ENCODE peak calls at places on chromosomes 7 and 10, in eight cellular contexts. X, B, E, G, Z, M, I and P are unnamed samples.

GRCh38 chr7:55504093-55504859 is 68.0 kb downstream of the VOPP1 start:
- DNase-seq in I (peak), G (no peak), M (no peak), Z (peak), E (no peak), B (no peak), X (no peak), P (no peak)

GRCh38 chr7:134792968-134793367 is 13.5 kb downstream of the CALD1 start:
- DNase-seq in M (no peak), Z (no peak), B (no peak), I (no peak), G (peak), E (peak), X (no peak), P (no peak)

GRCh38 chr10:73809061-73809818 is 2.2 kb downstream of the NDST2 start:
- DNase-seq in G (no peak), I (no peak), E (peak), Z (no peak), M (no peak), B (no peak), X (no peak), P (no peak)

GRCh38 chr10:111316607-111317006 is 239.8 kb downstream of the ADRA2A start:
- DNase-seq in B (no peak), Z (no peak), I (no peak), X (no peak), E (no peak), G (no peak), M (no peak), P (no peak)

GRCh38 chr7:151451156-151451555 is 11.2 kb upstream of the CRYGN start:
- DNase-seq in G (no peak), Z (no peak), E (no peak), X (no peak), I (no peak), M (no peak), B (peak), P (no peak)

GRCh38 chr10:44909910-44910309 is 1.2 kb upstream of the TMEM72 start:
- DNase-seq in G (no peak), Z (no peak), B (no peak), X (no peak), M (no peak), I (no peak), E (no peak), P (no peak)

GRCh38 chr10:71087622-71088021 is 124.7 kb upstream of the UNC5B start:
- DNase-seq in Z (no peak), M (no peak), E (peak), G (no peak), I (no peak), X (peak), B (no peak), P (no peak)

GRCh38 chr10:57952741-57953140 is 315.0 kb downstream of the IPMK start:
- DNase-seq in X (no peak), E (no peak), M (no peak), G (no peak), Z (no peak), B (no peak), I (no peak), P (no peak)

GRCh38 chr7:123647106-123647730 is 8.4 kb upstream of the LMOD2 start:
- DNase-seq in G (no peak), X (no peak), B (no peak), M (no peak), Z (peak), E (no peak), I (peak), P (no peak)

GRCh38 chr10:32378371-32379301 is 31.7 kb upstream of the EPC1 start:
- DNase-seq in I (peak), M (peak), G (peak), X (peak), Z (peak), B (peak), E (peak), P (peak)

GRCh38 chr7:98303906-98304305 is 22.4 kb downstream of the BRI3 start:
- DNase-seq in M (peak), I (no peak), X (no peak), B (no peak), G (no peak), Z (no peak), E (peak), P (no peak)

GRCh38 chr10:102819054-102819453 is 18.2 kb downstream of the CYP17A1 start:
- DNase-seq in I (no peak), B (no peak), E (no peak), X (no peak), G (no peak), M (peak), Z (peak), P (no peak)

GRCh38 chr7:104758504-104758903 is 255.5 kb upstream of the KMT2E start:
- DNase-seq in E (no peak), X (no peak), M (no peak), I (peak), G (no peak), B (no peak), Z (no peak), P (no peak)

GRCh38 chr10:127398140-127398966 is 150.8 kb upstream of the NPS start:
- DNase-seq in I (peak), Z (peak), B (no peak), X (no peak), G (no peak), E (no peak), M (no peak), P (no peak)

GRCh38 chr7:111499027-111499426 is 63.3 kb downstream of the IMMP2L start:
- DNase-seq in E (no peak), M (no peak), B (no peak), I (peak), G (no peak), X (no peak), Z (peak), P (peak)

GRCh38 chr10:58385784-58386112 is 538 bp downstream of the TFAM start:
- DNase-seq in E (peak), X (peak), G (peak), I (peak), B (peak), Z (peak), M (peak), P (no peak)

GRCh38 chr7:30172451-30172850 is 37.7 kb downstream of the MTURN start:
- DNase-seq in B (no peak), E (no peak), X (no peak), Z (peak), M (no peak), I (peak), G (no peak), P (no peak)

GRCh38 chr7:127907638-127908040 is 123.6 kb downstream of the LRRC4 start:
- DNase-seq in I (peak), B (no peak), E (no peak), X (no peak), M (no peak), G (no peak), Z (peak), P (peak)

GRCh38 chr7:90661290-90662151 is 65.4 kb downstream of the CDK14 start:
- DNase-seq in X (no peak), E (no peak), B (no peak), G (no peak), M (no peak), Z (no peak), I (peak), P (no peak)

GRCh38 chr10:86856156-86856555 is 99.7 kb downstream of the BMPR1A start:
- DNase-seq in G (no peak), E (no peak), X (no peak), Z (no peak), I (no peak), M (no peak), B (no peak), P (no peak)

GRCh38 chr7:81690251-81690650 is 79.6 kb downstream of the HGF start:
- DNase-seq in B (peak), I (no peak), G (no peak), M (no peak), X (no peak), E (no peak), Z (peak), P (no peak)

GRCh38 chr7:127608446-127608845 is 9.5 kb downstream of the PAX4 start:
- DNase-seq in Z (no peak), M (no peak), G (no peak), I (no peak), B (no peak), X (no peak), E (no peak), P (no peak)

GRCh38 chr7:4751398-4751947 is 23.9 kb upstream of the AP5Z1 start:
- DNase-seq in I (no peak), X (no peak), M (no peak), G (no peak), E (no peak), B (no peak), Z (no peak), P (no peak)

DNA sequence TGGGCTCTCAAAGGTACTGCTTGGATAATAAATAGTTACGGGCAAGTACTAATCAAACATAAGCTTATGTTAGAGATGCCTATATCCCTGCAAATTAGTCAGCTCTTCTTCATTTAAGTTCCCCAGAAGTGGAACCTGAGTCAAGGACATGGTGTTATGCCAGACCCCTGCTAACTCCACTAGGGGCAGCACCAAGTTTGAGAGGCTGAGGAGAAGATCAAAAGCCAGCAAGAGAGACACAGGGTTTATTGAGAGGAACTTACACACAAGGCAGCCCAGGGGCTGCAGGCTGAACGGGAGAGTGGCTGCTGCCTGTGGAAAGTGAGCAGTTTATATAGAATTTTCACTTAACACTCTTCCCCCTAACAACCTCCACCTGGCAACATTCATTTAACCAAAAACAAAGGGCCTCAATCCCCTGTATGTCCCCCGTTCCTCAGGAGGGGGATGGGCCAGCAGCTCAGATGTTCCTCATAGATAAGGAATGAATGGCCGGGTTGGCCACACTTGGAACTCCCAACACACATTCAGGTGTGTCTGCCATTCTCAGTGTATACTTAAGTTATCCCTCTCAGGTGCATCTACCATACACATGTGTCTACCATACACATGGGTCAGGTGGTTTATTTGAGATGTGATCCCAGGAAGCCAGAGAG is 62.6 kb upstream of the GHITM start:
- DNase-seq in I (peak), X (no peak), G (no peak), M (no peak), Z (no peak), B (peak), E (no peak), P (peak)
- TF ChIP-seq CTCF in I (peak), X (no peak), G (no peak), M (no peak), Z (peak), B (no peak), E (no peak), P (peak)

DNA sequence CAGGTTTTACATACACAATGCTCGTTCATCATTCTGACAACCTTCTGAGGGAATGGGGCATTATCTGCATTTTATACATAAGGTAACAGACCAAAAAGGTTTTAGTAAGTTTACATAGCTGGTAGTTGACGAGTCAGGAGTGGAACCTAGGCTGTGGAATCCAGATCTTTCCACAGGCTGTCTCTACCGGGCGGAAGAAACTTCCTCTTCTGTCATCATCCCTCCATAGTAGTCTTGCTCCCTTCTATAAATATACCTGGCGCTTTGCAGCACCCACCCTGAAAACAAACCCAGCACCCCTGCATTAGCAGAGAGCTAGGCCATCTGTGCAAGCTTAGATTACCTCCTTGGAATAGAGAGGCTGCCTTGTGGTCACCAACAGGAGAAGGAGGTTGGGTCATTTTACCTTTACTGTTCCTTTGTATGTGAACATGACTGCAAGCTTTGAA is 1.3 kb downstream of the TSPAN13 start:
- DNase-seq in I (peak), E (no peak), Z (peak), G (no peak), M (no peak), B (no peak), X (peak), P (no peak)
- H3K4me3 ChIP-seq in I (peak), E (peak), Z (peak), G (peak), M (peak), B (no peak), X (peak), P (peak)

DNA sequence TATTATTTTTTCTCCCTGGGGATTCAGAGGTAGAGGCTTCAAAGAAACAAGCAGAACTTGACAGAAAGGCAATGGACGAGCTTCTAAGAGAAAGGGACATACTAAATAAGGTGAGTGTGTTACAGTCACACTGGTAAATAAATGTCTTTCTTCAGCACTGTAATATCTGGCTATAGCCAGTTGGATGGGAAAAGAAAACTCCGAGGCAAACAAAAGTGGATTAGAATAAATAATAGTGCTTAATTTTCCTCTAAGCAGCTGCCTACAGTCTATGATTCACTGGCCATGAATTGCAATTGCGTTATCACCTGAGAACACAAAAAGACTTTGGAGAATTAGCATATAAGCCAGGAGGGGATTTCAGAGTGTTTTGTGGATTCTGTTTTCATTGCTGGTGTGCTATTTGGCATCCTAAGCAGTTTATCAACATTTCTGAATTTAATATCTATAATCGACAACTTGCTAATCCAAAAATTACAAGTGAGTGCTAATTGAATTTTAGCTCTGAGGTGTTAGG is 23.2 kb downstream of the CFAP58 start:
- DNase-seq in X (no peak), M (no peak), Z (no peak), G (no peak), B (no peak), I (peak), E (no peak), P (no peak)
- TF ChIP-seq CTCF in X (no peak), M (no peak), Z (no peak), G (no peak), B (no peak), I (no peak), E (no peak), P (no peak)

GRCh38 chr7:99324559-99324958 is 1.1 kb upstream of the ARPC1A start:
- DNase-seq in I (no peak), M (no peak), E (no peak), X (no peak), G (no peak), B (no peak), Z (no peak), P (no peak)
- H3K4me3 ChIP-seq in I (no peak), M (no peak), E (peak), X (no peak), G (peak), B (no peak), Z (peak), P (peak)